ENCODE peak calls at places on chromosomes 12 and 14, in five cellular contexts. One of them, this sample, is unnamed.

GRCh38 chr14:105528197-105528858 is 1.9 kb downstream of the TMEM121 start:
- DNase-seq in stomach: peak
- DNase-seq in kidney: peak
- DNase-seq in small intestine: peak
- DNase-seq in HepG2: peak
- DNase-seq in this sample: peak

GRCh38 chr14:29028973-29029582 is 262.5 kb downstream of the FOXG1 start:
- DNase-seq in HepG2: peak
- DNase-seq in small intestine: no peak
- DNase-seq in stomach: no peak
- DNase-seq in kidney: no peak
- DNase-seq in this sample: no peak

GRCh38 chr14:64387232-64387737 is 868 bp upstream of the MTHFD1 start:
- DNase-seq in kidney: peak
- DNase-seq in HepG2: peak
- DNase-seq in small intestine: peak
- DNase-seq in stomach: no peak
- DNase-seq in this sample: peak

GRCh38 chr14:22039938-22040780 is 366.5 kb upstream of the OR4E1 start:
- DNase-seq in HepG2: peak
- DNase-seq in small intestine: peak
- DNase-seq in kidney: no peak
- DNase-seq in stomach: no peak
- DNase-seq in this sample: no peak

GRCh38 chr14:68518910-68519686 is 273.8 kb downstream of the ZFP36L1 start:
- DNase-seq in stomach: no peak
- DNase-seq in HepG2: no peak
- DNase-seq in kidney: no peak
- DNase-seq in small intestine: no peak
- DNase-seq in this sample: no peak

GRCh38 chr14:99573436-99574098 is 30.4 kb downstream of the CCDC85C start:
- DNase-seq in HepG2: no peak
- DNase-seq in small intestine: peak
- DNase-seq in kidney: no peak
- DNase-seq in stomach: no peak
- DNase-seq in this sample: no peak

GRCh38 chr14:76773956-76774355 is 12.7 kb downstream of the VASH1 start:
- DNase-seq in HepG2: no peak
- DNase-seq in small intestine: no peak
- DNase-seq in kidney: peak
- DNase-seq in stomach: no peak
- DNase-seq in this sample: no peak

GRCh38 chr14:32019271-32019670 is 57.8 kb upstream of the ARHGAP5 start:
- DNase-seq in small intestine: no peak
- DNase-seq in kidney: no peak
- DNase-seq in stomach: no peak
- DNase-seq in HepG2: no peak
- DNase-seq in this sample: no peak

GRCh38 chr14:69625299-69626131 is 14.1 kb downstream of the SUSD6 start:
- DNase-seq in small intestine: peak
- DNase-seq in kidney: peak
- DNase-seq in stomach: peak
- DNase-seq in HepG2: no peak
- DNase-seq in this sample: no peak

GRCh38 chr14:100278702-100279101 is 27.5 kb downstream of the SLC25A29 start:
- DNase-seq in HepG2: peak
- DNase-seq in small intestine: no peak
- DNase-seq in stomach: no peak
- DNase-seq in kidney: no peak
- DNase-seq in this sample: no peak

GRCh38 chr14:78593949-78594348 is 423.8 kb downstream of the NRXN3 start:
- DNase-seq in HepG2: no peak
- DNase-seq in small intestine: no peak
- DNase-seq in kidney: no peak
- DNase-seq in stomach: no peak
- DNase-seq in this sample: no peak

DNA sequence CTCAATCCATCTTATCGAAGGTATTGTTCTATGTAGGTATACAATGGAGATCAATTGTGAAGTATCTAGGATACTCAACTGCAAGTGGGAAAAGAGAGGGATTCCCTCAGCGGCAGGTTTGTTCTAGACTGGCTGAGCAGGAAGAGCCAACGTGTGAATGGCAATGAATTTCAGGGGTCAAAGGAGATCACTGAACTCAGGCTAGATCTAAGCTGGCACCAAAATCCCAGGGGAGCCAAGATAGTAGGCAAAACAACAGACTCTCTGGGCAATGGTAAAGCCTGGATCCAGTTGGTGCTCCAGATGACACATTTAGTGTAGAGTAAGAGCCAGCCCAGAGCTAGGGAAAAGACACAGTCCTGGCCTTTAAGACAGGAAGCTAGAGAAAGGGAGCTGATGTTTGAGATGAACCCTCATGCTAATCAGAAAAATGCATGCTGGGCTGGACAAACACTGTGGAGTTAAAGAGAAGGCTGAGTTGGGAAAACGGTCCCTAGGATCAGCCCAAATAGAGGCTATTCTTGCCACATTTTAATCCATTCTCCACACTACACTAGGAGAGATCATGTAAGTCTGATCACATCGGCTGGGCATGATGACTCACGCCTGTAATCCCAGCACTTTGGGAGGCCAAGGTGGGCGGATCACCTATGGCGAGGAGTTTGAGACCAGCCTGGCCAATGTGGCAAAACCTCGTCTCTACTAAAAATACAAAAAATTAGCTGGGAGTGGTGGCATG is 45.6 kb downstream of the EFCAB11 start:
- DNase-seq in stomach: no peak
- DNase-seq in HepG2: no peak
- DNase-seq in kidney: no peak
- DNase-seq in small intestine: peak
- DNase-seq in this sample: no peak
- H3K27ac ChIP-seq in stomach: no peak
- H3K27ac ChIP-seq in HepG2: peak
- H3K27ac ChIP-seq in kidney: no peak
- H3K27ac ChIP-seq in small intestine: no peak
- H3K27ac ChIP-seq in this sample: no peak

DNA sequence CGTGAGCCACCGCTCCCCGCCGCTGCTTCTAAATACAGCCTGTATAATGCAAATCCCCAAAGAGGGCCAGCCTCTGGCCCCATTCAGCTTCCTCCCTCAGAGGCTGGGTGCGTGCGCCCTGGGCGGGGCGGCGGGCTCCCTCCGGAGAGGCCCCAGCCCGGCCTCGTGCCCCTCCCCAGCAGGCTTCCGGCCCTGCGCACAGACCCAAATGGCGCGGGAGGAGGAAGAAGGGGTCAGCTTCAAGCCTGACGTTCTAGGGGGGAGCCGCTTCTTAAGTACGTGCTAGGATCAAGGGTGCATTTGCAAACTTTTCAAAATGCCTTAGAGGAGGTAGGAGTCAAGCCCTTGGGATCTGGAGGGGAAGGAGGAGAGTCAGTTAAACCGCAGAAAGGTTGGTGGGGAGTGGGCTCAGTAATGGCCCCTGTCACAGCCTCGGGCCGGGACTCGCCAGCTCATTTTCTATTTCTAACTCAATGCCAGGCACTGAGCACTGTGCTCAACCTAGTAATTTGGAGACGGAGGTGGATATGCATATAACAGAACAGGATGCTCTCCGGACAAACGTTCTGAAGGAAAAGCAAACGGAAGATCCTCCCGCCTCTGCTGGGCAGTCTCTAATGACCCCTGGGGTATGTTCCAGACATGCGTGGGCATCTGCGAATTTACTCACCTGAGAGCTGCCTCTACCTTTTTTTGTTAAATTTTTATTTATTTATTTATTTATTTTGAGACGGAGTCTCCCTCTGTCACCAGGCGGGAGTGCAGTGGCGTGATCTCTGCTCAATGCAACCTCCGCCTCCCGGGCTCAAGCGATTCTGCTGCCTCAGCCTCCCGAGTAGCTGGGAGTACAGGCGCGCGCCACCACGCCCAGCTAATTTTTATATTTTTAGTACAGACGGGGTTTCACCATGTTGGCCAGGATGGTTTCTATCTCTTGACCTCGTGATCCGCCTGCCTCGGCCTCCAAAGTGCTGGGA is 32.3 kb downstream of the NINJ2 start:
- DNase-seq in kidney: peak
- DNase-seq in stomach: peak
- DNase-seq in small intestine: no peak
- DNase-seq in HepG2: no peak
- DNase-seq in this sample: no peak
- H3K4me3 ChIP-seq in kidney: no peak
- H3K4me3 ChIP-seq in stomach: peak
- H3K4me3 ChIP-seq in small intestine: no peak
- H3K4me3 ChIP-seq in HepG2: no peak
- H3K4me3 ChIP-seq in this sample: no peak

DNA sequence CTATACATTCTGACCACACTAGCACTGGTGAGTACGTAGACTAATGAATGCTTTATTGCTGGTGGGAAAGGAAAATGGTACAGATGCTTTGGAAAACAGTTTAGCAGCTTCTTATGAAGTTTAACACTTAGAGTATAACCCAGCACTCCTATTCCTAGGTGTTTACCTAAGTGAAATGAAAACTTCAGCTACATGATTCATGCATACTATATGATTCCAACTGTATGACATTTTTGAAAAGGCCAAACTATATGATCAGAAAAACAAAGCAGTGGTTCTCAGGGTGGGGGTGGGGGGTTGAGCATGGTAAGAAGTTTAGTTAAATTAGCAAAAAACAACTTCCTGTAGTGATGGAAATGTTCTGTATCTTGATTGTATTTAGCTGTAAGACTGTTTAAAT is 22.1 kb upstream of the ARID4A start:
- DNase-seq in HepG2: no peak
- DNase-seq in kidney: no peak
- DNase-seq in stomach: no peak
- DNase-seq in small intestine: no peak
- DNase-seq in this sample: no peak
- H3K27ac ChIP-seq in HepG2: no peak
- H3K27ac ChIP-seq in kidney: no peak
- H3K27ac ChIP-seq in stomach: no peak
- H3K27ac ChIP-seq in small intestine: no peak
- H3K27ac ChIP-seq in this sample: peak

GRCh38 chr12:41189395-41190251 is 1.5 kb downstream of the PDZRN4 start:
- DNase-seq in stomach: no peak
- DNase-seq in HepG2: no peak
- DNase-seq in small intestine: no peak
- DNase-seq in kidney: peak
- DNase-seq in this sample: no peak
- H3K4me3 ChIP-seq in stomach: peak
- H3K4me3 ChIP-seq in HepG2: no peak
- H3K4me3 ChIP-seq in small intestine: no peak
- H3K4me3 ChIP-seq in kidney: peak
- H3K4me3 ChIP-seq in this sample: no peak

This sample was measured in RWPE2.